ENCODE peak calls at places on chromosomes 16 and 17, in nine cellular contexts. I is fibroblast of the aortic adventitia; V is OCI-LY7; A is A549; K is cardiac muscle cell; Y is breast epithelium; Q is uterus; F is CD8-positive, alpha-beta T cell; D is GM20000. W is an unnamed sample.

GRCh38 chr17:72850410-72850809 is 242.1 kb downstream of the SLC39A11 start:
- DNase-seq in V (no peak), Q (no peak), K (peak; percentile 47), Y (no peak), F (no peak), D (no peak), A (peak; percentile 18), I (peak; percentile 57), W (no peak)

GRCh38 chr17:70168044-70168978 is 1.0 kb upstream of the KCNJ2 start:
- DNase-seq in F (no peak), Q (peak; percentile 27), K (peak; percentile 69), Y (peak; percentile 55), D (peak; percentile 46), A (peak; percentile 80), I (peak; percentile 70), V (peak; percentile 54), W (no peak)

GRCh38 chr16:89133457-89134127 is 38.0 kb upstream of the CDH15 start:
- DNase-seq in I (no peak), K (no peak), Q (no peak), A (no peak), F (no peak), V (no peak), Y (no peak), D (no peak), W (no peak)

GRCh38 chr17:57783338-57783742 is 38.2 kb upstream of the CCDC182 start:
- DNase-seq in F (peak; percentile 61), Q (peak; percentile 36), A (peak; percentile 66), D (peak; percentile 79), K (peak; percentile 51), V (peak; percentile 80), Y (peak; percentile 28), I (peak; percentile 4), W (peak; percentile 56)

GRCh38 chr17:43814714-43815113 is 18.2 kb downstream of the MPP3 start:
- DNase-seq in F (no peak), I (peak; percentile 70), V (no peak), Q (no peak), Y (no peak), D (no peak), K (peak; percentile 80), A (peak; percentile 51), W (no peak)

GRCh38 chr16:84699147-84699711 is 571 bp upstream of the USP10 start:
- DNase-seq in D (no peak), Y (no peak), F (no peak), Q (no peak), I (no peak), K (no peak), V (no peak), A (peak; percentile 19), W (no peak)

GRCh38 chr17:29584452-29585079 is 4.9 kb downstream of the GIT1 start:
- DNase-seq in A (no peak), K (no peak), Q (no peak), I (no peak), D (no peak), Y (no peak), V (peak; percentile 45), F (no peak), W (no peak)

GRCh38 chr16:20369452-20370054 is 17.0 kb upstream of the UMOD start:
- DNase-seq in D (no peak), Q (no peak), V (no peak), Y (no peak), A (no peak), K (no peak), F (no peak), I (no peak), W (no peak)

GRCh38 chr17:78397681-78398101 is 19.2 kb downstream of the PGS1 start:
- DNase-seq in D (no peak), A (no peak), Y (peak; percentile 82), K (peak; percentile 49), F (no peak), V (no peak), I (peak; percentile 64), Q (no peak), W (no peak)

GRCh38 chr16:87616556-87616955 is 14.2 kb downstream of the JPH3 start:
- DNase-seq in A (no peak), V (no peak), F (no peak), D (no peak), Y (no peak), I (no peak), Q (no peak), K (no peak), W (no peak)

GRCh38 chr16:87615621-87616041 is 13.3 kb downstream of the JPH3 start:
- DNase-seq in I (no peak), Y (no peak), K (no peak), A (no peak), D (no peak), V (no peak), F (no peak), Q (no peak), W (no peak)

GRCh38 chr16:87620201-87620495 is 17.8 kb downstream of the JPH3 start:
- DNase-seq in D (no peak), I (no peak), F (no peak), V (no peak), Q (no peak), K (no peak), Y (no peak), A (no peak), W (no peak)

GRCh38 chr16:87619360-87620200 is 17.3 kb downstream of the JPH3 start:
- DNase-seq in K (no peak), V (no peak), F (no peak), I (no peak), D (no peak), A (no peak), Q (no peak), Y (no peak), W (no peak)

GRCh38 chr16:87618216-87618615 is 15.9 kb downstream of the JPH3 start:
- DNase-seq in V (no peak), A (no peak), K (no peak), Q (no peak), F (no peak), Y (no peak), D (no peak), I (no peak), W (no peak)
- TF ChIP-seq CTCF in V (no peak), A (no peak), K (no peak), Q (no peak), F (no peak), Y (no peak), D (no peak), I (no peak), W (no peak)

GRCh38 chr16:21727344-21727743 is 63.6 kb downstream of the OTOA start:
- DNase-seq in D (no peak), V (no peak), Y (no peak), A (no peak), I (no peak), K (no peak), Q (no peak), F (no peak), W (no peak)
- TF ChIP-seq CTCF in D (no peak), V (peak; percentile 46), Y (no peak), A (no peak), I (no peak), K (no peak), Q (no peak), F (no peak), W (no peak)

GRCh38 chr17:82648761-82649474 is 674 bp upstream of the WDR45B start:
- DNase-seq in V (peak; percentile 77), A (peak; percentile 38), K (no peak), I (no peak), F (no peak), Q (peak; percentile 77), Y (peak; percentile 53), D (peak; percentile 84), W (no peak)

GRCh38 chr17:82649501-82650261 is 1.4 kb upstream of the WDR45B start:
- DNase-seq in K (no peak), I (no peak), Q (peak; percentile 36), Y (peak; percentile 34), A (no peak), D (no peak), V (no peak), F (no peak), W (no peak)

GRCh38 chr17:82645516-82645915 is 2.7 kb downstream of the WDR45B start:
- DNase-seq in V (no peak), A (no peak), I (no peak), Y (no peak), D (no peak), F (no peak), K (no peak), Q (no peak), W (no peak)

GRCh38 chr17:82648165-82648668 is at the start of gene WDR45B:
- DNase-seq in A (peak; percentile 99), V (peak; percentile 99), F (peak; percentile 81), D (peak; percentile 100), I (peak; percentile 97), Y (peak; percentile 93), Q (peak; percentile 95), K (peak; percentile 99), W (peak; percentile 50)

GRCh38 chr17:82647593-82648164 is 565 bp downstream of the WDR45B start:
- DNase-seq in K (peak; percentile 15), Q (peak; percentile 57), F (peak; percentile 11), D (peak; percentile 63), I (no peak), V (peak; percentile 57), A (no peak), Y (peak; percentile 23), W (no peak)
- TF ChIP-seq CTCF in K (peak; percentile 18), Q (no peak), F (peak; percentile 18), D (no peak), I (peak; percentile 26), V (peak; percentile 57), A (no peak), Y (no peak), W (no peak)

DNA sequence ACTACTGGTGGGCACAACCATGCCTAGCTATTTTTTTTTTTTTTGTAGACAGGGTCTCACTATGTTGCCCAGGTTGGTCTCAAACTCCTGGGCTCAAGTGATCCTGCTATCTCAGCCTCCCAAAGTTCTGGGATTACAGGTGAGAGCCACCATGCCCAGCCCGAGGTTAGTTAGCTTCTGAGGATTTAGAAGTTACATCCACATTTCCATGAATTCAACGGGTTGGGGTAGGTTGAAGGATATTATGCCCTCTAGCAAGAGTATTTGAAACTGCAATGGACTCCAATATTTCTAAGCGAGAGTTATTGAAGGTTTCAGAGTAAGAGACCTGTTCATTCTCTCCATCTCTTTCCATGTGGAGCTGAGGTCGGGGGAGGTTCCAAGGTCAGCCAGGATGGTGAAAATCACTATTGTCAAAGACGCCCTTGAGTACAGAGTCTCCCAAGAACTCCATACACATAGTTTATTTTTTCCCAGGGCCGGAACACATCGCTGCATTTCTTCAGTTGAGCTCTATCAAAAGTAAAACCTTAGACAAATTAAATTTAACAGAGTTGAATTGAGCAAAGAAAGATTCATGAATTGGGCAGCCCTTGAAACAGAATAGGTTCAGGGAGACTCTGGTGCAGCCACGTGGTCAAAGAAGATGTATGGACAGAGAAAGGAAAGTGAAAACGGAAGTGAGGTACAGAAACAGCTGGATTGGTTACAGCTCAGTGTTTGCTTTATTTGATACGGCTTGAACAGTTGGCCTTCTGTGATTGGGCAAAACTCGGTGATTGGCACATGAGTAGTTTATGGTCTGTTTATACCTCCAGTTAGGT is 19.0 kb upstream of the ITPRIPL2 start:
- DNase-seq in Y (no peak), D (no peak), V (peak; percentile 62), K (no peak), I (no peak), F (no peak), Q (no peak), A (peak; percentile 91), W (no peak)
- TF ChIP-seq CTCF in Y (no peak), D (no peak), V (peak; percentile 42), K (peak; percentile 13), I (no peak), F (no peak), Q (peak; percentile 4), A (peak; percentile 50), W (no peak)

GRCh38 chr16:87060026-87060986 is 256.9 kb downstream of the C16orf95 start:
- DNase-seq in K (peak; percentile 64), V (peak; percentile 35), I (peak; percentile 63), A (peak; percentile 16), Q (no peak), Y (no peak), D (peak; percentile 57), F (no peak), W (no peak)
- TF ChIP-seq CTCF in K (peak; percentile 20), V (no peak), I (peak; percentile 18), A (no peak), Q (no peak), Y (no peak), D (no peak), F (no peak), W (no peak)